ENCODE peak calls at places on chromosomes 4 and X, in seven cellular contexts. One of them, this sample, is unnamed.

GRCh38 chr4:74426101-74426500 is 18.8 kb upstream of the AREG start:
- DNase-seq in stimulated activated CD8-positive, alpha-beta memory T cell treated with anti-CD3 and anti-CD28 coated beads, Interleukin-15, amount 100 ng/mL, for 24 hours: no peak
- DNase-seq in KG1: no peak
- DNase-seq in lung microvascular endothelial cell: no peak
- DNase-seq in A549: no peak
- DNase-seq in NCI-H748 treated with DMSO at 0.1 percent for 48 hours: no peak
- DNase-seq in mucosa of descending colon: no peak
- DNase-seq in this sample: no peak

GRCh38 chrX:39427492-39428289 is 626.4 kb downstream of the MID1IP1 start:
- DNase-seq in stimulated activated CD8-positive, alpha-beta memory T cell treated with anti-CD3 and anti-CD28 coated beads, Interleukin-15, amount 100 ng/mL, for 24 hours: no peak
- DNase-seq in KG1: no peak
- DNase-seq in lung microvascular endothelial cell: no peak
- DNase-seq in A549: no peak
- DNase-seq in NCI-H748 treated with DMSO at 0.1 percent for 48 hours: no peak
- DNase-seq in mucosa of descending colon: no peak
- DNase-seq in this sample: no peak

GRCh38 chr4:77481856-77482255 is 123.8 kb upstream of the CXCL13 start:
- DNase-seq in stimulated activated CD8-positive, alpha-beta memory T cell treated with anti-CD3 and anti-CD28 coated beads, Interleukin-15, amount 100 ng/mL, for 24 hours: no peak
- DNase-seq in KG1: no peak
- DNase-seq in lung microvascular endothelial cell: no peak
- DNase-seq in A549: no peak
- DNase-seq in NCI-H748 treated with DMSO at 0.1 percent for 48 hours: no peak
- DNase-seq in mucosa of descending colon: no peak
- DNase-seq in this sample: no peak

GRCh38 chrX:50813843-50814661 is at the start of gene SHROOM4:
- DNase-seq in stimulated activated CD8-positive, alpha-beta memory T cell treated with anti-CD3 and anti-CD28 coated beads, Interleukin-15, amount 100 ng/mL, for 24 hours: no peak
- DNase-seq in KG1: no peak
- DNase-seq in lung microvascular endothelial cell: peak
- DNase-seq in A549: no peak
- DNase-seq in NCI-H748 treated with DMSO at 0.1 percent for 48 hours: no peak
- DNase-seq in mucosa of descending colon: peak
- DNase-seq in this sample: peak

GRCh38 chr4:99642725-99643489 is 14.7 kb downstream of the C4orf54 start:
- DNase-seq in stimulated activated CD8-positive, alpha-beta memory T cell treated with anti-CD3 and anti-CD28 coated beads, Interleukin-15, amount 100 ng/mL, for 24 hours: no peak
- DNase-seq in KG1: no peak
- DNase-seq in lung microvascular endothelial cell: peak
- DNase-seq in A549: no peak
- DNase-seq in NCI-H748 treated with DMSO at 0.1 percent for 48 hours: no peak
- DNase-seq in mucosa of descending colon: no peak
- DNase-seq in this sample: no peak

GRCh38 chrX:17521871-17522693 is 147.1 kb downstream of the NHS start:
- DNase-seq in stimulated activated CD8-positive, alpha-beta memory T cell treated with anti-CD3 and anti-CD28 coated beads, Interleukin-15, amount 100 ng/mL, for 24 hours: no peak
- DNase-seq in KG1: no peak
- DNase-seq in lung microvascular endothelial cell: no peak
- DNase-seq in A549: peak
- DNase-seq in NCI-H748 treated with DMSO at 0.1 percent for 48 hours: no peak
- DNase-seq in mucosa of descending colon: peak
- DNase-seq in this sample: no peak

GRCh38 chr4:165971941-165972340 is 98.9 kb downstream of the TLL1 start:
- DNase-seq in stimulated activated CD8-positive, alpha-beta memory T cell treated with anti-CD3 and anti-CD28 coated beads, Interleukin-15, amount 100 ng/mL, for 24 hours: no peak
- DNase-seq in KG1: no peak
- DNase-seq in lung microvascular endothelial cell: no peak
- DNase-seq in A549: no peak
- DNase-seq in NCI-H748 treated with DMSO at 0.1 percent for 48 hours: no peak
- DNase-seq in mucosa of descending colon: no peak
- DNase-seq in this sample: no peak

GRCh38 chrX:114097866-114098265 is 486.0 kb upstream of the HTR2C start:
- DNase-seq in stimulated activated CD8-positive, alpha-beta memory T cell treated with anti-CD3 and anti-CD28 coated beads, Interleukin-15, amount 100 ng/mL, for 24 hours: no peak
- DNase-seq in KG1: no peak
- DNase-seq in lung microvascular endothelial cell: no peak
- DNase-seq in A549: no peak
- DNase-seq in NCI-H748 treated with DMSO at 0.1 percent for 48 hours: no peak
- DNase-seq in mucosa of descending colon: no peak
- DNase-seq in this sample: no peak

GRCh38 chr4:27117453-27117852 is 256.8 kb downstream of the STIM2 start:
- DNase-seq in stimulated activated CD8-positive, alpha-beta memory T cell treated with anti-CD3 and anti-CD28 coated beads, Interleukin-15, amount 100 ng/mL, for 24 hours: no peak
- DNase-seq in KG1: no peak
- DNase-seq in lung microvascular endothelial cell: no peak
- DNase-seq in A549: no peak
- DNase-seq in NCI-H748 treated with DMSO at 0.1 percent for 48 hours: no peak
- DNase-seq in mucosa of descending colon: no peak
- DNase-seq in this sample: no peak

GRCh38 chr4:111937368-111937767 is 207.9 kb upstream of the FAM241A start:
- DNase-seq in stimulated activated CD8-positive, alpha-beta memory T cell treated with anti-CD3 and anti-CD28 coated beads, Interleukin-15, amount 100 ng/mL, for 24 hours: no peak
- DNase-seq in KG1: no peak
- DNase-seq in lung microvascular endothelial cell: peak
- DNase-seq in A549: peak
- DNase-seq in NCI-H748 treated with DMSO at 0.1 percent for 48 hours: peak
- DNase-seq in mucosa of descending colon: no peak
- DNase-seq in this sample: no peak

GRCh38 chrX:68997911-68998310 is 167.3 kb downstream of the PJA1 start:
- DNase-seq in stimulated activated CD8-positive, alpha-beta memory T cell treated with anti-CD3 and anti-CD28 coated beads, Interleukin-15, amount 100 ng/mL, for 24 hours: no peak
- DNase-seq in KG1: no peak
- DNase-seq in lung microvascular endothelial cell: peak
- DNase-seq in A549: no peak
- DNase-seq in NCI-H748 treated with DMSO at 0.1 percent for 48 hours: no peak
- DNase-seq in mucosa of descending colon: peak
- DNase-seq in this sample: peak

GRCh38 chr4:67343162-67343561 is 202.1 kb downstream of the CENPC start:
- DNase-seq in stimulated activated CD8-positive, alpha-beta memory T cell treated with anti-CD3 and anti-CD28 coated beads, Interleukin-15, amount 100 ng/mL, for 24 hours: no peak
- DNase-seq in KG1: no peak
- DNase-seq in lung microvascular endothelial cell: no peak
- DNase-seq in A549: no peak
- DNase-seq in NCI-H748 treated with DMSO at 0.1 percent for 48 hours: no peak
- DNase-seq in mucosa of descending colon: no peak
- DNase-seq in this sample: no peak

This sample was measured in prostate gland.